ENCODE peak calls at places on chromosomes 6 and 20, in six cellular contexts. W is lower lobe of right lung, X is left lung, C is endothelial cell of umbilical vein, I is coronary artery, U is sigmoid colon. P is an unnamed sample.

GRCh38 chr20:23583526-23583925 is 15.2 kb upstream of the CST9L start:
- DNase-seq in X (no peak), C (no peak), W (no peak), U (no peak), I (no peak), P (no peak)

GRCh38 chr20:1804554-1804956 is 90.7 kb upstream of the SIRPA start:
- DNase-seq in U (no peak), C (no peak), I (peak; percentile 63), X (no peak), W (no peak), P (peak; percentile 49)

GRCh38 chr6:130517444-130517931 is 151.7 kb downstream of the TMEM200A start:
- DNase-seq in W (no peak), I (no peak), U (no peak), X (no peak), C (no peak), P (no peak)

GRCh38 chr20:4026093-4026601 is 10.8 kb upstream of the RNF24 start:
- DNase-seq in X (no peak), U (peak; percentile 73), W (no peak), C (peak; percentile 61), I (no peak), P (no peak)

GRCh38 chr6:36326351-36326995 is 10.2 kb downstream of the BNIP5 start:
- DNase-seq in C (no peak), X (no peak), W (no peak), U (no peak), I (no peak), P (no peak)

GRCh38 chr6:39320370-39320984 is 2.0 kb downstream of the KCNK16 start:
- DNase-seq in W (no peak), U (no peak), X (no peak), I (no peak), C (no peak), P (no peak)

GRCh38 chr6:144283781-144284473 is 1.2 kb upstream of the UTRN start:
- DNase-seq in C (peak; percentile 64), X (no peak), W (no peak), U (no peak), I (no peak), P (no peak)

GRCh38 chr6:5333653-5334052 is 72.3 kb downstream of the FARS2 start:
- DNase-seq in W (no peak), U (no peak), I (no peak), X (no peak), C (no peak), P (no peak)

GRCh38 chr6:56759521-56759920 is 116.8 kb upstream of the DST start:
- DNase-seq in X (no peak), W (no peak), C (no peak), U (no peak), I (no peak), P (no peak)

GRCh38 chr6:125835221-125835744 is 44.5 kb downstream of the NCOA7 start:
- DNase-seq in C (peak; percentile 91), X (no peak), I (peak; percentile 79), U (peak; percentile 72), W (no peak), P (no peak)

GRCh38 chr20:5044075-5044620 is 42.8 kb upstream of the SLC23A2 start:
- DNase-seq in U (no peak), C (no peak), X (no peak), W (no peak), I (no peak), P (no peak)

GRCh38 chr6:142635130-142635529 is 309.8 kb downstream of the HIVEP2 start:
- DNase-seq in X (no peak), C (no peak), I (no peak), U (no peak), W (no peak), P (no peak)

GRCh38 chr20:38658879-38659612 is 57.4 kb downstream of the ARHGAP40 start:
- DNase-seq in X (no peak), I (no peak), U (peak; percentile 40), C (peak; percentile 16), W (no peak), P (no peak)

GRCh38 chr6:112183271-112183671 is 71.1 kb downstream of the LAMA4 start:
- DNase-seq in C (peak; percentile 80), U (no peak), W (no peak), X (no peak), I (no peak), P (no peak)

GRCh38 chr20:22673467-22673866 is 89.1 kb upstream of the FOXA2 start:
- DNase-seq in W (no peak), I (no peak), X (no peak), C (no peak), U (no peak), P (no peak)

GRCh38 chr6:116536216-116536621 is 9.3 kb downstream of the TRAPPC3L start:
- DNase-seq in X (no peak), I (no peak), U (no peak), W (no peak), C (peak; percentile 71), P (no peak)

GRCh38 chr6:43290905-43291355 is 7.1 kb upstream of the SLC22A7 start:
- DNase-seq in U (no peak), C (no peak), X (no peak), W (no peak), I (no peak), P (no peak)

GRCh38 chr6:126914172-126914571 is 204.3 kb upstream of the RSPO3 start:
- DNase-seq in I (no peak), C (no peak), U (no peak), X (no peak), W (no peak), P (no peak)

GRCh38 chr6:112983741-112984221 is 636.7 kb downstream of the RFPL4B start:
- DNase-seq in W (no peak), U (no peak), X (no peak), C (peak; percentile 8), I (no peak), P (no peak)

GRCh38 chr6:50845499-50846108 is 26.9 kb downstream of the TFAP2B start:
- DNase-seq in W (no peak), I (no peak), U (no peak), X (peak; percentile 61), C (no peak), P (no peak)

GRCh38 chr6:45514454-45514853 is 136.7 kb upstream of the SUPT3H start:
- DNase-seq in X (no peak), C (no peak), W (no peak), I (no peak), U (no peak), P (no peak)

GRCh38 chr20:48658198-48658476 is 169.7 kb downstream of the PREX1 start:
- DNase-seq in W (no peak), C (no peak), X (no peak), I (no peak), U (no peak), P (no peak)

GRCh38 chr20:48657426-48658197 is 170.2 kb downstream of the PREX1 start:
- DNase-seq in I (no peak), X (no peak), W (peak; percentile 67), C (peak; percentile 71), U (peak; percentile 83), P (no peak)

GRCh38 chr20:48656120-48656519 is 171.7 kb downstream of the PREX1 start:
- DNase-seq in X (no peak), I (no peak), W (no peak), C (no peak), U (no peak), P (no peak)

GRCh38 chr20:48658505-48658904 is 169.3 kb downstream of the PREX1 start:
- DNase-seq in C (no peak), X (no peak), U (no peak), W (no peak), I (no peak), P (no peak)

DNA sequence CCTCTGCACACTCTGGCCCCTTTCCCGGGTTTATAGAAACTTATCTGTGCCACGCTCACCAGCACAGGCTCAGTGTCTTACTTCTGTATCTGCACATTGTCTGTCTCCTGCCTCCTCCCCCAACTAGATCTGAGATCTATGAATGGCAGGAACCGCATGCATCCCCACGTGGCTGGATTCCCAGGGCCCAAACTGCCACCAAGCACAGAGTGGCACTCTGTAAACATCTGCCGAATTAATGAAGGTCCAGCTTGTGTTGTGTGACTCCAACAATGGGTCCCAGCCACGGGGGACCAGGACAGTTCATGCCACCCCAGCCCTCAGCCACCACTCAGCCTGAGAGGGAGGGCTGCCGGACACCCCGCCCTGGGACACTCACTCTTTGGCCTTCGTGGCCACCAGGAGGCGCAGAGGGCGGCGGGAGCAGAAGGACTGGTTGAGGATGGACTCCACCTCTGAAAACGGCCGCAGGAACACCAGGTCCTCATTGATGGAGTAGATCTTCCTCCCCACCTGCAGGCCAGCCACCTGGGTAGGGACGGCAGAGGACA is 171.1 kb downstream of the PREX1 start:
- DNase-seq in I (no peak), W (no peak), X (no peak), U (no peak), C (no peak), P (no peak)
- TF ChIP-seq CTCF in I (no peak), W (no peak), X (no peak), U (no peak), C (peak; percentile 30), P (no peak)

DNA sequence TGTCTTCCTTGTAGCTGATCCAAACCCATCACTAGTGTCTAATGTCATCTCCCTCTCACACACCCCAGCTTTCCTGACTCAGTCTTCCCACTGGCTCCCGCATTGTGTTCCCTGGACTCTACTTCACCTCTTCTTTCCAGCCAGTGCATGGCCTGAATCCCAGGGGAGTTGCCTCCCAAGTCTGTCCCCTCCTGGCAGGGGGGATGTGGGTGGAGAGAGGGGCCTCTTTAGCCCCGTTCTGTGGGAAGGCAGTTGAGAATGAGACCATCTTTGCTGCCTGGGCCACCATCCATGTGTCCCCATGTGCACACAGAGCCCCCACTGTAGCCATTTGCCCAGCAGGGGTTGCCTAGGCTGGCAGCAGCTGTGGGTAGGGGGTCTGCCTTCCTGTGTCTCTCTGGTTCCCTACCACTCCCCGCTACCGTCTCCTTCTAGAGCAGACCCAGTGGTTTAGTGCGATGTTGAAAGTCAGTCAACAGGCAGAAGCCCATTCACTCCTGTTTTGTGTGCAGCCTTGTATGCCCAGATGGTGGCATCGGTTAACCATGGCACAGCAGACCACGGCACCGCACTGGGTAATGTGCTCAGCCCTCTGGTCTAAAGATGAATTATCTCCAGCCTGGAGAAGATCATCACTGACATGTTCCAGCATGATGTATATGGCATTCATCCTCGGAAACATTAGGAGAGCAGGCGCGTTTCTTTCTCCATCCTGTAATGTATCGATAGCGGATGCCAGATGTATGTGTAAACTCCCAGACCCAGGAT is 178.8 kb upstream of the SNX9 start:
- DNase-seq in I (no peak), W (no peak), X (no peak), C (peak; percentile 41), U (peak; percentile 51), P (no peak)
- TF ChIP-seq CTCF in I (no peak), W (no peak), X (no peak), C (peak; percentile 33), U (no peak), P (peak; percentile 50)

GRCh38 chr6:139426795-139427194 is 52.3 kb upstream of the CITED2 start:
- DNase-seq in W (no peak), I (no peak), U (no peak), C (no peak), X (no peak), P (no peak)
- TF ChIP-seq CTCF in W (no peak), I (no peak), U (no peak), C (no peak), X (no peak), P (no peak)

DNA sequence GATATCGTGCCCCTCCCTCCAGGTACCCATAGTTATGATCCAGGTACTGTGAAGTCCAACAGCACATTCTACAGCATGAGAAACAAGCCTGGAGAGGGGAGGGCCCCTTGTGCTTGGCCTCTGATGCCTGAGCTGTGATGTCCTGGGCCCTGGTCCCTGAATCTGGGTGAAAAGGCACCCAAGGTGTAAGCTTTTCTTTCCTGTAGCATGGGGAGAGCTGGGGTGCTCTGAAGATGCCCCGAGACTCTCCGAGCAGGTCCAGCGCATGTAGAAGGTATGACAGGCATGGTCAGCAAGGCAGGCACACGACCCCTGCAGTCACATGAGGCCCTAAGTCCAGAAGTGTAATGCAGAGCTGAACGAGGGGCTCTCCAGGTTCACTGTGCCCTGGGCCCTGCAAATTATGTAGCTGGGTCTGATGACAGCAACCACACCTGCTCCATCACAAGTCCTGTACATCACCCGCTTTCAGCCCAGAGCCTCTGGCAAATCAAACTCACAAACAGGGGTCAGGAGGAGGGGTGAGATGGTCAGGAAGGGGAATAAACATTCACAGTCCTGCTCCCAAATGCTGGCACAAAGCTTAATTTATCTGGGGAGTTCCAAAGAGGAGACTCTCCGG is 1.8 kb upstream of the CTSZ start:
- DNase-seq in I (no peak), W (no peak), C (no peak), X (no peak), U (peak; percentile 51), P (peak; percentile 53)
- TF ChIP-seq CTCF in I (no peak), W (no peak), C (no peak), X (no peak), U (no peak), P (no peak)

P was measured in osteocyte.